ENCODE peak calls at places on chromosomes 3 and 15, in eight cellular contexts. F, H, X, Y, V, W, Q and B are unnamed samples.

GRCh38 chr3:155270485-155271342 is 22.8 kb downstream of the STRIT1 start:
- DNase-seq in F (no peak), H (no peak), X (no peak), Y (no peak), V (no peak), W (no peak), Q (no peak), B (no peak)

GRCh38 chr3:139260041-139260486 is 83.8 kb upstream of the MRPS22 start:
- DNase-seq in F (no peak), H (no peak), X (no peak), Y (no peak), V (no peak), W (no peak), Q (no peak), B (no peak)

GRCh38 chr3:14508966-14509795 is 31.0 kb downstream of the GRIP2 start:
- DNase-seq in F (peak), H (peak), X (peak), Y (peak), V (peak), W (peak), Q (peak), B (no peak)

GRCh38 chr15:78304487-78305413 is 5.3 kb upstream of the SKIC8 start:
- DNase-seq in F (no peak), H (no peak), X (no peak), Y (no peak), V (no peak), W (no peak), Q (no peak), B (no peak)

GRCh38 chr3:141797167-141797773 is 34.1 kb downstream of the GRK7 start:
- DNase-seq in F (peak), H (peak), X (peak), Y (peak), V (peak), W (peak), Q (peak), B (peak)

GRCh38 chr15:30649952-30650929 is 24.3 kb downstream of the ARHGAP11B start:
- DNase-seq in F (no peak), H (no peak), X (no peak), Y (no peak), V (no peak), W (no peak), Q (no peak), B (no peak)

GRCh38 chr15:96146711-96147110 is 183.8 kb upstream of the NR2F2 start:
- DNase-seq in F (no peak), H (no peak), X (no peak), Y (no peak), V (no peak), W (no peak), Q (no peak), B (no peak)

GRCh38 chr3:186193534-186194450 is 84.9 kb upstream of the ETV5 start:
- DNase-seq in F (no peak), H (peak), X (no peak), Y (peak), V (no peak), W (no peak), Q (no peak), B (no peak)

GRCh38 chr3:127383656-127384179 is 95.9 kb upstream of the PRR20G start:
- DNase-seq in F (no peak), H (no peak), X (no peak), Y (no peak), V (no peak), W (no peak), Q (no peak), B (no peak)

GRCh38 chr3:166274996-166275395 is 437.8 kb upstream of the BCHE start:
- DNase-seq in F (no peak), H (no peak), X (no peak), Y (no peak), V (no peak), W (no peak), Q (no peak), B (no peak)

GRCh38 chr15:68620721-68621528 is 42.1 kb downstream of the CORO2B start:
- DNase-seq in F (no peak), H (peak), X (peak), Y (peak), V (no peak), W (peak), Q (peak), B (peak)

GRCh38 chr3:120892921-120893320 is 15.1 kb upstream of the STXBP5L start:
- DNase-seq in F (no peak), H (no peak), X (no peak), Y (no peak), V (no peak), W (no peak), Q (no peak), B (no peak)

GRCh38 chr3:190807719-190808375 is 54.6 kb downstream of the GMNC start:
- DNase-seq in F (no peak), H (no peak), X (no peak), Y (peak), V (no peak), W (no peak), Q (no peak), B (peak)

GRCh38 chr15:67501177-67501835 is 19.6 kb upstream of the C15orf61 start:
- DNase-seq in F (peak), H (no peak), X (no peak), Y (peak), V (no peak), W (no peak), Q (no peak), B (no peak)